ENCODE peak calls at places on chromosome 15, in four cellular contexts. B is ovary, Q is psoas muscle, D is fibroblast of lung. A is an unnamed sample. For H3K9me3, the result is how much of the 10 kb centered on the place peaks cover.

GRCh38 chr15:76165951-76166350 is 106.2 kb downstream of the TMEM266 start:
- DNase-seq in B (no peak), Q (peak), D (no peak), A (no peak)

GRCh38 chr15:66564136-66565041 is 1.4 kb downstream of the LCTL start:
- DNase-seq in B (no peak), Q (no peak), D (no peak), A (no peak)

GRCh38 chr15:91291673-91292072 is 191.6 kb downstream of the SV2B start:
- DNase-seq in B (no peak), Q (no peak), D (peak), A (no peak)

GRCh38 chr15:30794388-30794787 is 109.3 kb upstream of the FAN1 start:
- DNase-seq in B (no peak), Q (no peak), D (no peak), A (no peak)

GRCh38 chr15:36814708-36815107 is 235.3 kb downstream of the CDIN1 start:
- DNase-seq in B (no peak), Q (no peak), D (no peak), A (no peak)

GRCh38 chr15:69919816-69920215 is 177.9 kb downstream of the TLE3 start:
- DNase-seq in B (no peak), Q (no peak), D (no peak), A (no peak)

GRCh38 chr15:69163124-69163669 is 2.8 kb downstream of the GLCE start:
- DNase-seq in B (no peak), Q (no peak), D (no peak), A (no peak)

GRCh38 chr15:42494998-42495360 is 455 bp upstream of the SNAP23 start:
- DNase-seq in B (peak), Q (no peak), D (peak), A (no peak)

GRCh38 chr15:33016405-33017024 is 178.0 kb downstream of the FMN1 start:
- DNase-seq in B (no peak), Q (no peak), D (no peak), A (no peak)

GRCh38 chr15:50542051-50542450 is 4.4 kb downstream of the USP50 start:
- DNase-seq in B (no peak), Q (no peak), D (peak), A (no peak)

GRCh38 chr15:50544368-50544767 is 2.1 kb downstream of the USP50 start:
- DNase-seq in B (no peak), Q (no peak), D (no peak), A (no peak)

GRCh38 chr15:50543556-50543955 is 2.9 kb downstream of the USP50 start:
- DNase-seq in B (no peak), Q (no peak), D (no peak), A (no peak)

GRCh38 chr15:50549326-50549725 is 2.9 kb upstream of the USP50 start:
- DNase-seq in B (no peak), Q (no peak), D (no peak), A (no peak)

GRCh38 chr15:50546566-50546965 is at the start of gene USP50:
- DNase-seq in B (no peak), Q (no peak), D (no peak), A (no peak)
- TF ChIP-seq CTCF in B (no peak), Q (no peak), D (no peak), A (no peak)

GRCh38 chr15:90099868-90100854 is 2.1 kb downstream of the IDH2 start:
- DNase-seq in B (peak), Q (peak), D (no peak), A (no peak)
- H3K4me3 ChIP-seq in B (no peak), Q (peak), D (no peak), A (no peak)

DNA sequence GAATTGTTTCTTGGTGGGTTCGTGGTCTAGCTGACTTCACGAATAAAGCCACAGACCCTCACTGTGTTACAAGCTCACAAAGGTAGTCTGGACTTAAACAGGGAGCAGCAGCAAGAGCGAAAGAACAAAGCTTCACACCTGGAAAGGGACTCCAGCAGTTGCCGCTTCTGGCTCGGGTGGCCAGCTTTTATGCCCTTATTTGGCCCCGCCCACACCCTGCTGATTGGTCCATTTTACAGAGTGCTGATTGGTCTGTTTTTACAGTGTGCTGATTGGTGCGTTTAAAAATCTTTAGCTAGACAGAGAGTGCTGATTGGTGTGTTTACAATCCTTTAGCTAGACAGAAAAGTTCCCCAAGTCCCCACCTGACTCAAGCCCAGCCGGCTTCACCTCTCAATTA is 194.2 kb upstream of the NDN start:
- DNase-seq in B (no peak), Q (no peak), D (no peak), A (no peak)
- H3K9me3 ChIP-seq in B (under half), Q (under half), D (under half), A (under half)

DNA sequence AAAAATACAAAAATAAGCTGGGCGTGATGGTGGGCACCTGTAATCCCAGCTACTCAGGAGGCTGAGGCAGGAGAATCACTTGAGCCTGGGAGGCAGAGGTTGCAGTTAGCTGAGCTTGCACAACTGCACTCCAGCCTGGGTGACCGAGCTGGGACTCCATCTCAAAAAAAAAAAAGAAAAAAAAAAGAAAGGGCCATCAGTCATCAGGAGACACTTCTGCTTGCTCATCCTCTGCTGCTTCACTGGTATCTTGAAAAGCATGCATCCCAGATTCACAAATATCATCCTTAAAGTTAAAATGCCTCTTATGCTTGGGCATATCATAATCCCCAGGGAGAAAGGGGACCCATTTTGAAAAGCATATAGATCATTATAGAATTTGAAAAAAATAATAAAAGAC is 176.6 kb upstream of the NR2F2 start:
- DNase-seq in B (no peak), Q (no peak), D (no peak), A (no peak)
- TF ChIP-seq CTCF in B (no peak), Q (no peak), D (no peak), A (no peak)

GRCh38 chr15:77569647-77570186 is 63.0 kb downstream of the LINGO1 start:
- DNase-seq in B (peak), Q (no peak), D (peak), A (no peak)
- H3K4me3 ChIP-seq in B (peak), Q (peak), D (no peak), A (no peak)

GRCh38 chr15:67818464-67818863 is 6.8 kb upstream of the SKOR1 start:
- DNase-seq in B (no peak), Q (no peak), D (no peak), A (no peak)
- H3K9me3 ChIP-seq in B (under half), Q (under half), D (under half), A (under half)

DNA sequence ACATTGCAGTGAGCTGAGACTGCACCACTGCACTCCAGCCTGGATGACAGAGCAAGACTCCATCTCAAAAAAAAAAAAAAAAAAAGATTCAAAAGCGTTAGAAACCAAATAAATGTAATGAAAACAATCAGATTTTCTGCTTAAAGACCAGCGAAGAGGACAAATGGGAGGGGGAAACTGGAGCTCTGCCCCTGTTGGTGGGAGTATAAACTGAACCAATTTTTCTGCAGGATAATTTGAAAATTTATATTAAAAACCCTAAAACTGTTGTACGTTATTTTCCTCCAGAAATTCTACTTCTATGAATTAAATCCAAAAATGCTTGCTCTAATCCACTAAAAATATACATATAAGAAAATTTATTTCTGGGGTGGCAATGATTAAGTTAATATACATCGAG is 25.3 kb upstream of the ZSCAN2 start:
- DNase-seq in B (no peak), Q (no peak), D (no peak), A (no peak)
- TF ChIP-seq CTCF in B (no peak), Q (no peak), D (no peak), A (no peak)

DNA sequence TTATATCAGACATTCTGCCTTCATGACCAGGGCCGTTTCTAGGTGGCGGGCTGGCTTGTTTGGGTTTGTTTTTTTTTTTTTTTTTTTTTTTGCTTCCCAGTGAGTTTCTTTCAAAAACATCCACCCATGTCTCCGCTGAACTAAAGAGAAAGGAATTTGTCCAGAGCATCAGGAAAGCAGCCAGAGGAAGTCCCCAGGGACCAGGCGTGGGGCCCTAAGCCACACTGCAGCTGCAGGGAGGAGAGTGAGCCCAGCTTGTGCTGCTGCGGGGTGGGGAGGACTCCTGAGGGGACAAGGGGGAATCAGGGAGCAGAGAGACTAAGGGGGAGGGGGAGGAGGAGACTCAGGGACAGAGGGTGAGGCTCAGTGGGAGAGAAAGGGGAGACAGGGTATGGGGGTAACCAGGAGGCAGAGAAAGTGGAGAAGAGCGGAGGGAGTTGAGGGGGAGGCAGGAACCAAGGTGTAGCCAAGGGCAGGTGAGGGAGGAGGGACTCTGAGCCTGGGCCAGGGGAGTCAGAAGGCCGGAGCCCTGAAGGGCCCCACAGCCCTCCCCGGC is 49.5 kb downstream of the CYP11A1 start:
- DNase-seq in B (peak), Q (peak), D (peak), A (peak)
- H3K4me3 ChIP-seq in B (no peak), Q (no peak), D (no peak), A (no peak)

GRCh38 chr15:25062551-25063430 is 108.0 kb downstream of the SNRPN start:
- DNase-seq in B (no peak), Q (no peak), D (no peak), A (no peak)
- H3K9me3 ChIP-seq in B (half or more), Q (half or more), D (half or more), A (half or more)

GRCh38 chr15:86082619-86083377 is 3.1 kb downstream of the AGBL1 start:
- DNase-seq in B (no peak), Q (no peak), D (no peak), A (no peak)

GRCh38 chr15:86080302-86080701 is 631 bp downstream of the AGBL1 start:
- DNase-seq in B (no peak), Q (no peak), D (no peak), A (no peak)

GRCh38 chr15:86076468-86076867 is 3.2 kb upstream of the AGBL1 start:
- DNase-seq in B (no peak), Q (no peak), D (no peak), A (no peak)

GRCh38 chr15:86077070-86077469 is 2.6 kb upstream of the AGBL1 start:
- DNase-seq in B (no peak), Q (no peak), D (no peak), A (no peak)

GRCh38 chr15:86079491-86080266 is at the start of gene AGBL1:
- DNase-seq in B (no peak), Q (peak), D (no peak), A (no peak)
- TF ChIP-seq CTCF in B (no peak), Q (no peak), D (no peak), A (no peak)